ENCODE peak calls at places on chromosomes 16 and 17, in six cellular contexts. One of them, this sample, is unnamed.

GRCh38 chr17:28746611-28747045 is 2.8 kb downstream of the TRAF4 start:
- DNase-seq in ascending aorta: no peak
- DNase-seq in tibial artery: no peak
- DNase-seq in thyroid gland: peak
- DNase-seq in psoas muscle: peak
- DNase-seq in A549: peak
- DNase-seq in this sample: peak

GRCh38 chr17:80124351-80124981 is 22.5 kb downstream of the EIF4A3 start:
- DNase-seq in ascending aorta: no peak
- DNase-seq in tibial artery: no peak
- DNase-seq in thyroid gland: peak
- DNase-seq in psoas muscle: no peak
- DNase-seq in A549: peak
- DNase-seq in this sample: no peak

GRCh38 chr17:83103200-83103937 is 24.0 kb downstream of the METRNL start:
- DNase-seq in ascending aorta: no peak
- DNase-seq in tibial artery: peak
- DNase-seq in thyroid gland: peak
- DNase-seq in psoas muscle: no peak
- DNase-seq in A549: peak
- DNase-seq in this sample: no peak

GRCh38 chr17:17439971-17440843 is 36.6 kb upstream of the MED9 start:
- DNase-seq in ascending aorta: no peak
- DNase-seq in tibial artery: no peak
- DNase-seq in thyroid gland: peak
- DNase-seq in psoas muscle: no peak
- DNase-seq in A549: peak
- DNase-seq in this sample: peak

GRCh38 chr17:7634384-7634783 is 4.4 kb downstream of the SHBG start:
- DNase-seq in ascending aorta: no peak
- DNase-seq in tibial artery: no peak
- DNase-seq in thyroid gland: peak
- DNase-seq in psoas muscle: no peak
- DNase-seq in A549: peak
- DNase-seq in this sample: no peak

GRCh38 chr17:55845385-55845784 is 94.5 kb downstream of the PCTP start:
- DNase-seq in ascending aorta: peak
- DNase-seq in tibial artery: peak
- DNase-seq in thyroid gland: peak
- DNase-seq in psoas muscle: peak
- DNase-seq in A549: peak
- DNase-seq in this sample: peak

GRCh38 chr16:19884021-19884485 is 595 bp downstream of the GPRC5B start:
- DNase-seq in ascending aorta: no peak
- DNase-seq in tibial artery: no peak
- DNase-seq in thyroid gland: peak
- DNase-seq in psoas muscle: peak
- DNase-seq in A549: no peak
- DNase-seq in this sample: no peak

GRCh38 chr16:1099224-1100083 is 3.4 kb upstream of the C1QTNF8 start:
- DNase-seq in ascending aorta: no peak
- DNase-seq in tibial artery: no peak
- DNase-seq in thyroid gland: no peak
- DNase-seq in psoas muscle: no peak
- DNase-seq in A549: no peak
- DNase-seq in this sample: no peak

GRCh38 chr16:73068546-73069401 is 20.8 kb upstream of the ZFHX3 start:
- DNase-seq in ascending aorta: peak
- DNase-seq in tibial artery: peak
- DNase-seq in thyroid gland: peak
- DNase-seq in psoas muscle: peak
- DNase-seq in A549: peak
- DNase-seq in this sample: peak

GRCh38 chr16:73768786-73769203 is 527.8 kb upstream of the PSMD7 start:
- DNase-seq in ascending aorta: peak
- DNase-seq in tibial artery: peak
- DNase-seq in thyroid gland: no peak
- DNase-seq in psoas muscle: no peak
- DNase-seq in A549: no peak
- DNase-seq in this sample: no peak

GRCh38 chr17:36934759-36935630 is 2.3 kb upstream of the LHX1 start:
- DNase-seq in ascending aorta: no peak
- DNase-seq in tibial artery: no peak
- DNase-seq in thyroid gland: no peak
- DNase-seq in psoas muscle: peak
- DNase-seq in A549: peak
- DNase-seq in this sample: peak

GRCh38 chr17:63740464-63741181 is 976 bp downstream of the STRADA start:
- DNase-seq in ascending aorta: no peak
- DNase-seq in tibial artery: no peak
- DNase-seq in thyroid gland: no peak
- DNase-seq in psoas muscle: no peak
- DNase-seq in A549: no peak
- DNase-seq in this sample: no peak

GRCh38 chr16:2753523-2754020 is 1.1 kb downstream of the SRRM2 start:
- DNase-seq in ascending aorta: no peak
- DNase-seq in tibial artery: no peak
- DNase-seq in thyroid gland: peak
- DNase-seq in psoas muscle: no peak
- DNase-seq in A549: no peak
- DNase-seq in this sample: no peak

GRCh38 chr17:32862940-32863339 is 14.0 kb downstream of the MYO1D start:
- DNase-seq in ascending aorta: no peak
- DNase-seq in tibial artery: no peak
- DNase-seq in thyroid gland: no peak
- DNase-seq in psoas muscle: no peak
- DNase-seq in A549: no peak
- DNase-seq in this sample: no peak

GRCh38 chr17:69031839-69032238 is 28.9 kb downstream of the ABCA9 start:
- DNase-seq in ascending aorta: no peak
- DNase-seq in tibial artery: no peak
- DNase-seq in thyroid gland: no peak
- DNase-seq in psoas muscle: no peak
- DNase-seq in A549: no peak
- DNase-seq in this sample: no peak

GRCh38 chr17:6752068-6752909 is 3.6 kb upstream of the XAF1 start:
- DNase-seq in ascending aorta: peak
- DNase-seq in tibial artery: peak
- DNase-seq in thyroid gland: no peak
- DNase-seq in psoas muscle: peak
- DNase-seq in A549: no peak
- DNase-seq in this sample: no peak

GRCh38 chr17:31490991-31491793 is 99.7 kb downstream of the RAB11FIP4 start:
- DNase-seq in ascending aorta: no peak
- DNase-seq in tibial artery: no peak
- DNase-seq in thyroid gland: no peak
- DNase-seq in psoas muscle: peak
- DNase-seq in A549: no peak
- DNase-seq in this sample: no peak

DNA sequence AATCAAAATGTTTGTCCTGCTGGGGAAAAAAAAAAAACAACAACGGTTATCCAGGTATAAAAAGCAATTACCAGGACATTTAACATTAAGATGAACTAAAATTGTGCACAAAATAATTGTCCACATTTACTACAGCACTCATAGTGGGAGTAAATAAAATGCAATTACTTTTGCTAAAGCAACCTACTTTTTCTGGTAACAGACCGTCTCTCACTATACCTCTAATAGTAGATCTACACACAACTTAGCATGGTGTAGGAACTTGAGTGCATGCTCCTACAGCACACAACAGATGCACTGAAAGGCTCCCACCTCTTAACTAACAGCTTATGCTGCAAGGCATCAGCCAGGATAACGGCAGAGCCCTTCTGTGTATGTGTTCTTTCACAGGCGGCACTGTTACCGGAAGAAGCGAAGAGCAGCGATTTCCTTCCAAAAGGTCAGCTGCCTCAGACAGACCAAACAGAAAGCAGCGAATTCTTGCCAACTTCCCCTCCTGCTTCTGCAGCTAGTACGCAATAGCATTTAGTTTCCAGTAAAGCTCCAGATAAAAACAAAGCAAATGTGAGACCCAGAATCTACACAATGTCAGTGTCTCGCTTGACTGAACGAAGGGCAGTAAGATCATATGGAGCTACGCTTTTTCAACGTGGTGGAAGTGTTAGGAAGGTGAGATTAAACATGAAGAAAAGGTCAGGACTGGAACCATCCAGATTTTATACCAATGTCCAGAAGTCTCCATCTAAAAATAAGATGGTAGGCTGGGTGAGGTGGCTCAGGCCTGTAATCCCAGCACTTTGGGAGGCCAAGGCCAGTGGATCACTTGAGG is 27.6 kb downstream of the STAT5B start:
- DNase-seq in ascending aorta: peak
- DNase-seq in tibial artery: peak
- DNase-seq in thyroid gland: peak
- DNase-seq in psoas muscle: peak
- DNase-seq in A549: no peak
- DNase-seq in this sample: no peak
- H3K27ac ChIP-seq in ascending aorta: peak
- H3K27ac ChIP-seq in tibial artery: peak
- H3K27ac ChIP-seq in thyroid gland: peak
- H3K27ac ChIP-seq in psoas muscle: peak
- H3K27ac ChIP-seq in A549: no peak
- H3K27ac ChIP-seq in this sample: peak

GRCh38 chr17:44584498-44584897 is 27.2 kb downstream of the FZD2 start:
- DNase-seq in ascending aorta: peak
- DNase-seq in tibial artery: no peak
- DNase-seq in thyroid gland: no peak
- DNase-seq in psoas muscle: no peak
- DNase-seq in A549: no peak
- DNase-seq in this sample: no peak

GRCh38 chr17:44578947-44579346 is 21.7 kb downstream of the FZD2 start:
- DNase-seq in ascending aorta: no peak
- DNase-seq in tibial artery: no peak
- DNase-seq in thyroid gland: no peak
- DNase-seq in psoas muscle: no peak
- DNase-seq in A549: no peak
- DNase-seq in this sample: no peak

GRCh38 chr17:44587339-44587738 is 30.1 kb downstream of the FZD2 start:
- DNase-seq in ascending aorta: peak
- DNase-seq in tibial artery: peak
- DNase-seq in thyroid gland: peak
- DNase-seq in psoas muscle: no peak
- DNase-seq in A549: peak
- DNase-seq in this sample: peak

GRCh38 chr17:44585315-44585714 is 28.0 kb downstream of the FZD2 start:
- DNase-seq in ascending aorta: no peak
- DNase-seq in tibial artery: no peak
- DNase-seq in thyroid gland: no peak
- DNase-seq in psoas muscle: no peak
- DNase-seq in A549: no peak
- DNase-seq in this sample: no peak

DNA sequence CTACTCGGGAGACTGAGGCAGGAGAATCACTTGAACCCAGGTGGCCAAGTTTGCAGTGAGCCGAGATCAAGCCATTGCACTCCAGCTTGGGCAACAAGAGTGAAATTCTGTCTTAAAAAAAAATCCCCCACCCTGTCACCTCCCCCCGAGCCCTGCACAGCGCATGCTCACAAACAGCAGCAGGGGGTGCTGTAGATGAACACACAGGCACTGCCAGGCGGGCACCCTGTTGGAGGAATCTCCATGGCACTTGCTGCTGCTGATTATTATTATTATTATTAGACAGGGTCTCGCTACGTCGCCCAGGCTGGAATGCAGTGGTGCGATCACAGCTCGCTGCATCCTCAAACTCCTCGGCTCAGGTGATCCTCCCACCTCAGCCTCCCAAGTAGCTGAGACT is 24.6 kb downstream of the FZD2 start:
- DNase-seq in ascending aorta: no peak
- DNase-seq in tibial artery: no peak
- DNase-seq in thyroid gland: no peak
- DNase-seq in psoas muscle: no peak
- DNase-seq in A549: peak
- DNase-seq in this sample: no peak
- TF ChIP-seq CTCF in ascending aorta: peak
- TF ChIP-seq CTCF in tibial artery: no peak
- TF ChIP-seq CTCF in thyroid gland: no peak
- TF ChIP-seq CTCF in psoas muscle: no peak
- TF ChIP-seq CTCF in A549: peak
- TF ChIP-seq CTCF in this sample: no peak

DNA sequence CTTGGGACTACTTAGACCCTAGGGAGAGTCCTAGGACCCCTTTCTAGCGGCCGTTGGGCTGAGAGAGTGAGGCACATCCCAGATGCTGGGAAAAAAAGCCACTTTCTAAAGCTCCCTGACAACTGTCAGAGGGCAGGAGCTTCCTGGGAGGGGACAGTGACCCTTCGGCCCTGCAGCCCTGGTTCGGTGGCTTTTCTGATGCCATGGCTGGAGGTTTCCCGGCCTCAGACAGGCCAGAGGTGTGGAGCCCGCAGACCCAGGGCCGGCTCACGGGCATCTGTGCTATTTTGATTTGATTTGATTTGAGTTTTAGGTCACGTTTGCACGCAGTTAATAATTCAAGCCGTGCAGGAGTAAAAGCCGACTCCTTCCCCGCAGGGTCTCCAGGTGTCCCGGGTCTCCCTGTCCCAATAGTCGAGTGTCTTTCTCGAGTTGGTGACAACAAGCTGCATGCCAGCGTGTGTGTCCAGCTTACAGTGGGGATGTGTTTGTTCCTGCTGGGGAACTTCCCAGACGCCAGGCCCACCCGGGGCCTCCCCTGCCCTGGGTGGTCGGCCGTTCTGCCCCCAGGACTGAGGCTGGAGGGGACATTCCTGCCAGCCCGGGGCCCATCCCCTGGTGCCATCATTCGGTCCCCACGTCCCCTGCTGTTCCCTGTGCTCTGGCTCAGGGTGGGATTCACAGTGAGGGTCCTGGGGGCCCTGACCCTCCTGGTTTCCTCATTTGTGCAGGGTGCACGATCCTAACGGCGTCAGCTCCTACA is 1.0 kb upstream of the CBFA2T3 start:
- DNase-seq in ascending aorta: no peak
- DNase-seq in tibial artery: no peak
- DNase-seq in thyroid gland: no peak
- DNase-seq in psoas muscle: no peak
- DNase-seq in A549: no peak
- DNase-seq in this sample: no peak
- H3K27ac ChIP-seq in ascending aorta: no peak
- H3K27ac ChIP-seq in tibial artery: no peak
- H3K27ac ChIP-seq in thyroid gland: no peak
- H3K27ac ChIP-seq in psoas muscle: no peak
- H3K27ac ChIP-seq in A549: no peak
- H3K27ac ChIP-seq in this sample: no peak

GRCh38 chr17:50212121-50212843 is 10.9 kb upstream of the COL1A1 start:
- DNase-seq in ascending aorta: peak
- DNase-seq in tibial artery: peak
- DNase-seq in thyroid gland: no peak
- DNase-seq in psoas muscle: no peak
- DNase-seq in A549: no peak
- DNase-seq in this sample: no peak

GRCh38 chr17:50210249-50211225 is 9.1 kb upstream of the COL1A1 start:
- DNase-seq in ascending aorta: peak
- DNase-seq in tibial artery: peak
- DNase-seq in thyroid gland: no peak
- DNase-seq in psoas muscle: peak
- DNase-seq in A549: peak
- DNase-seq in this sample: no peak

GRCh38 chr17:50214986-50215730 is 13.7 kb upstream of the COL1A1 start:
- DNase-seq in ascending aorta: no peak
- DNase-seq in tibial artery: peak
- DNase-seq in thyroid gland: no peak
- DNase-seq in psoas muscle: no peak
- DNase-seq in A549: no peak
- DNase-seq in this sample: no peak

GRCh38 chr17:50211249-50212120 is 10.1 kb upstream of the COL1A1 start:
- DNase-seq in ascending aorta: peak
- DNase-seq in tibial artery: peak
- DNase-seq in thyroid gland: no peak
- DNase-seq in psoas muscle: no peak
- DNase-seq in A549: no peak
- DNase-seq in this sample: no peak

GRCh38 chr17:50213026-50214015 is 11.9 kb upstream of the COL1A1 start:
- DNase-seq in ascending aorta: peak
- DNase-seq in tibial artery: peak
- DNase-seq in thyroid gland: no peak
- DNase-seq in psoas muscle: no peak
- DNase-seq in A549: peak
- DNase-seq in this sample: no peak
- TF ChIP-seq CTCF in ascending aorta: no peak
- TF ChIP-seq CTCF in tibial artery: no peak
- TF ChIP-seq CTCF in thyroid gland: no peak
- TF ChIP-seq CTCF in psoas muscle: no peak
- TF ChIP-seq CTCF in A549: peak
- TF ChIP-seq CTCF in this sample: no peak

This sample was measured in upper lobe of right lung.